ENCODE peak calls at places on chromosomes 16 and 17, in eight cellular contexts. I is retinal pigment epithelial cell; B is naive B cell; X is C1 segment of cervical spinal cord; K is endothelial cell; F is pulmonary artery endothelial cell; J is NCI-H187; M is activated CD8-positive, alpha-beta memory T cell treated with anti-CD3 and anti-CD28 coated beads, Interleukin-2, amount 50 U/mL, for 4 hours. R is an unnamed sample.

GRCh38 chr16:72191551-72191950 is 19.6 kb upstream of the PMFBP1 start:
- DNase-seq in X (no peak), I (no peak), K (no peak), B (no peak), M (no peak), J (no peak), F (no peak), R (no peak)

GRCh38 chr16:89324056-89325010 is 106.8 kb downstream of the ZNF778 start:
- DNase-seq in I (no peak), X (no peak), K (no peak), F (no peak), M (no peak), B (no peak), J (no peak), R (no peak)

GRCh38 chr17:7177210-7177953 is 1.8 kb downstream of the ASGR1 start:
- DNase-seq in J (peak; percentile 1), M (peak; percentile 65), K (peak; percentile 83), I (no peak), F (no peak), B (peak; percentile 66), X (no peak), R (no peak)

GRCh38 chr17:48894886-48895285 is 2.3 kb downstream of the ATP5MC1 start:
- DNase-seq in J (no peak), F (no peak), B (no peak), X (no peak), M (no peak), I (no peak), K (no peak), R (no peak)

GRCh38 chr17:15281909-15282308 is 16.8 kb upstream of the PMP22 start:
- DNase-seq in X (no peak), B (no peak), K (no peak), M (no peak), F (no peak), J (no peak), I (no peak), R (no peak)

GRCh38 chr16:85422374-85423185 is 190.5 kb upstream of the GSE1 start:
- DNase-seq in F (no peak), M (peak; percentile 12), X (no peak), J (no peak), K (peak; percentile 2), I (no peak), B (no peak), R (no peak)

GRCh38 chr17:62017496-62017895 is 47.6 kb downstream of the MED13 start:
- DNase-seq in I (no peak), M (no peak), F (no peak), X (no peak), K (no peak), J (no peak), B (no peak), R (no peak)

GRCh38 chr16:81201267-81201666 is 37.2 kb upstream of the BCO1 start:
- DNase-seq in I (no peak), F (no peak), K (no peak), J (no peak), B (no peak), M (no peak), X (no peak), R (no peak)

GRCh38 chr17:42472709-42473521 is 14.2 kb downstream of the ATP6V0A1 start:
- DNase-seq in B (no peak), K (no peak), F (no peak), I (peak; percentile 66), J (no peak), X (no peak), M (no peak), R (no peak)

GRCh38 chr16:50185005-50185505 is 31.9 kb downstream of the TENT4B start:
- DNase-seq in X (no peak), M (no peak), I (peak; percentile 98), B (no peak), F (no peak), J (no peak), K (no peak), R (no peak)

GRCh38 chr16:2712546-2712945 is 7.5 kb downstream of the PRSS27 start:
- DNase-seq in F (no peak), X (no peak), B (no peak), J (no peak), K (no peak), I (no peak), M (no peak), R (no peak)

GRCh38 chr17:43359469-43360105 is 39.2 kb upstream of the ARL4D start:
- DNase-seq in M (no peak), K (no peak), J (no peak), I (no peak), F (no peak), B (no peak), X (no peak), R (no peak)

GRCh38 chr17:47792979-47793378 is 28.6 kb downstream of the OSBPL7 start:
- DNase-seq in K (no peak), B (no peak), F (no peak), M (no peak), J (no peak), X (no peak), I (no peak), R (no peak)

GRCh38 chr17:49193513-49194296 is 16.7 kb downstream of the GNGT2 start:
- DNase-seq in K (peak; percentile 26), B (peak; percentile 63), J (peak; percentile 8), F (no peak), M (no peak), I (peak; percentile 39), X (peak; percentile 5), R (no peak)

GRCh38 chr16:24497405-24497804 is 42.0 kb upstream of the RBBP6 start:
- DNase-seq in I (no peak), F (no peak), B (no peak), J (no peak), X (no peak), K (no peak), M (no peak), R (no peak)

GRCh38 chr16:31459722-31460581 is 651 bp downstream of the ARMC5 start:
- DNase-seq in I (peak; percentile 91), B (peak; percentile 100), F (peak; percentile 94), M (peak; percentile 100), X (peak; percentile 89), J (peak; percentile 91), K (peak; percentile 100), R (peak; percentile 99)

GRCh38 chr16:79261461-79261860 is 339.1 kb downstream of the MAF start:
- DNase-seq in F (no peak), M (no peak), X (no peak), K (peak; percentile 68), I (no peak), J (no peak), B (no peak), R (no peak)

GRCh38 chr17:31787857-31788570 is 71.0 kb downstream of the COPRS start:
- DNase-seq in B (no peak), I (peak; percentile 97), F (no peak), X (no peak), K (no peak), J (no peak), M (no peak), R (peak; percentile 57)

GRCh38 chr17:44556114-44556853 is 1.0 kb upstream of the FZD2 start:
- DNase-seq in X (no peak), J (no peak), F (no peak), K (peak; percentile 43), B (peak; percentile 54), I (no peak), M (no peak), R (no peak)

GRCh38 chr16:88035292-88035691 is 84.1 kb downstream of the BANP start:
- DNase-seq in F (no peak), M (peak; percentile 9), I (no peak), X (no peak), K (no peak), B (no peak), J (no peak), R (no peak)

GRCh38 chr16:26598061-26598460 is 468.7 kb upstream of the C16orf82 start:
- DNase-seq in B (no peak), M (peak; percentile 38), F (no peak), K (no peak), J (no peak), X (no peak), I (no peak), R (no peak)

GRCh38 chr17:42767512-42767911 is 5.7 kb upstream of the VPS25 start:
- DNase-seq in M (no peak), J (no peak), X (no peak), F (no peak), K (no peak), I (no peak), B (no peak), R (no peak)

GRCh38 chr16:89289428-89290395 is 72.2 kb downstream of the ZNF778 start:
- DNase-seq in I (no peak), X (no peak), M (peak; percentile 73), B (peak; percentile 55), F (no peak), K (peak; percentile 89), J (no peak), R (no peak)

GRCh38 chr17:18256351-18256750 is 2.2 kb downstream of the FLII start:
- DNase-seq in M (no peak), B (no peak), F (no peak), J (no peak), I (no peak), X (no peak), K (no peak), R (no peak)

GRCh38 chr17:15291674-15292361 is 26.7 kb upstream of the PMP22 start:
- DNase-seq in J (no peak), B (no peak), K (no peak), I (no peak), X (no peak), M (no peak), F (no peak), R (no peak)

GRCh38 chr17:59846391-59847165 is 46.2 kb downstream of the TUBD1 start:
- DNase-seq in F (no peak), X (no peak), J (no peak), B (peak; percentile 27), I (no peak), K (no peak), M (no peak), R (no peak)

GRCh38 chr17:78258323-78259229 is 27.1 kb downstream of the TMEM235 start:
- DNase-seq in X (no peak), K (peak; percentile 47), I (no peak), F (peak; percentile 22), M (peak; percentile 64), J (no peak), B (no peak), R (no peak)

GRCh38 chr17:43917348-43918025 is 10.2 kb upstream of the MPP2 start:
- DNase-seq in J (no peak), X (no peak), B (no peak), F (no peak), K (peak; percentile 60), I (no peak), M (peak; percentile 52), R (no peak)

GRCh38 chr17:50627782-50628601 is 6.7 kb upstream of the ABCC3 start:
- DNase-seq in J (no peak), I (no peak), X (no peak), K (peak; percentile 25), M (no peak), B (no peak), F (no peak), R (no peak)

GRCh38 chr17:45132302-45132568 is at the start of gene PLCD3:
- DNase-seq in M (no peak), F (no peak), B (no peak), I (no peak), X (no peak), J (no peak), K (no peak), R (no peak)

GRCh38 chr17:28878158-28878910 is 19.2 kb downstream of the FLOT2 start:
- DNase-seq in K (no peak), X (no peak), F (no peak), J (no peak), B (no peak), M (no peak), I (no peak), R (no peak)

GRCh38 chr16:56109205-56109604 is 82.1 kb upstream of the GNAO1 start:
- DNase-seq in M (no peak), B (no peak), X (no peak), I (no peak), J (no peak), F (no peak), K (no peak), R (no peak)

GRCh38 chr17:44400226-44400847 is 10.9 kb upstream of the ITGA2B start:
- DNase-seq in M (no peak), B (no peak), I (no peak), J (no peak), K (no peak), F (no peak), X (no peak), R (no peak)

GRCh38 chr17:6393368-6393952 is 41.5 kb downstream of the AIPL1 start:
- DNase-seq in X (no peak), J (no peak), M (no peak), F (no peak), K (no peak), B (no peak), I (no peak), R (no peak)

R was measured in thoracic aorta.